ENCODE peak calls at places on chromosomes 13 and 19, in seven cellular contexts. Q is tibial artery, S is WERI-Rb-1, V is astrocyte of the spinal cord, U is HCT116, T is AG04450, W is lower lobe of right lung. X is an unnamed sample.

GRCh38 chr13:95536629-95537241 is 15.8 kb upstream of the CLDN10 start:
- DNase-seq in Q (no peak), S (no peak), V (peak; percentile 54), U (peak; percentile 15), T (no peak), W (no peak), X (no peak)

GRCh38 chr13:75079226-75079625 is 402.7 kb downstream of the TBC1D4 start:
- DNase-seq in Q (no peak), S (no peak), V (peak; percentile 74), U (no peak), T (peak; percentile 10), W (no peak), X (peak; percentile 36)

GRCh38 chr13:59890064-59890463 is 273.7 kb downstream of the DIAPH3 start:
- DNase-seq in Q (no peak), S (no peak), V (peak; percentile 32), U (no peak), T (no peak), W (no peak), X (no peak)

GRCh38 chr13:45224181-45224580 is 23.3 kb upstream of the KCTD4 start:
- DNase-seq in Q (no peak), S (no peak), V (no peak), U (no peak), T (no peak), W (no peak), X (no peak)

GRCh38 chr13:74136089-74136658 is 2.0 kb upstream of the KLF12 start:
- DNase-seq in Q (peak; percentile 67), S (peak; percentile 15), V (peak; percentile 76), U (no peak), T (no peak), W (no peak), X (no peak)

GRCh38 chr19:15297416-15298224 is 34.7 kb downstream of the BRD4 start:
- DNase-seq in Q (no peak), S (no peak), V (peak; percentile 87), U (peak; percentile 59), T (peak; percentile 52), W (no peak), X (no peak)

GRCh38 chr13:102020611-102021216 is 381.1 kb downstream of the FGF14 start:
- DNase-seq in Q (no peak), S (peak; percentile 69), V (peak; percentile 80), U (no peak), T (no peak), W (no peak), X (no peak)

GRCh38 chr19:56141416-56141992 is 417 bp downstream of the ZNF444 start:
- DNase-seq in Q (no peak), S (no peak), V (no peak), U (no peak), T (no peak), W (no peak), X (no peak)

GRCh38 chr13:26202365-26202972 is 19.6 kb downstream of the RNF6 start:
- DNase-seq in Q (no peak), S (no peak), V (peak; percentile 56), U (no peak), T (no peak), W (no peak), X (no peak)

GRCh38 chr19:34556500-34556899 is 74.9 kb downstream of the WTIP start:
- DNase-seq in Q (no peak), S (peak; percentile 56), V (no peak), U (peak; percentile 10), T (no peak), W (no peak), X (no peak)

GRCh38 chr19:13887529-13887928 is 10.6 kb downstream of the NANOS3 start:
- DNase-seq in Q (no peak), S (no peak), V (no peak), U (no peak), T (no peak), W (no peak), X (no peak)

GRCh38 chr19:7004313-7004931 is 16.8 kb downstream of the MBD3L2B start:
- DNase-seq in Q (no peak), S (peak; percentile 14), V (peak; percentile 36), U (peak; percentile 34), T (no peak), W (no peak), X (no peak)

GRCh38 chr19:51139299-51140018 is 2.6 kb upstream of the SIGLEC7 start:
- DNase-seq in Q (peak; percentile 53), S (no peak), V (no peak), U (no peak), T (no peak), W (no peak), X (no peak)

GRCh38 chr19:47598407-47599349 is 10.3 kb upstream of the BICRA start:
- DNase-seq in Q (peak; percentile 89), S (peak; percentile 27), V (peak; percentile 97), U (peak; percentile 61), T (peak; percentile 89), W (no peak), X (peak; percentile 84)

GRCh38 chr13:43830481-43830873 is 43.7 kb upstream of the ENOX1 start:
- DNase-seq in Q (no peak), S (no peak), V (peak; percentile 22), U (no peak), T (peak; percentile 45), W (no peak), X (no peak)

GRCh38 chr13:29918845-29919244 is 68.4 kb upstream of the UBL3 start:
- DNase-seq in Q (no peak), S (no peak), V (peak; percentile 92), U (no peak), T (no peak), W (no peak), X (peak; percentile 44)

GRCh38 chr19:18377026-18377425 is 8.9 kb upstream of the GDF15 start:
- DNase-seq in Q (no peak), S (no peak), V (no peak), U (no peak), T (no peak), W (no peak), X (no peak)

GRCh38 chr19:29945433-29945832 is 3.4 kb downstream of the URI1 start:
- DNase-seq in Q (no peak), S (no peak), V (no peak), U (no peak), T (no peak), W (no peak), X (no peak)

GRCh38 chr19:29942404-29943261 is 594 bp downstream of the URI1 start:
- DNase-seq in Q (peak; percentile 75), S (peak; percentile 58), V (peak; percentile 25), U (no peak), T (no peak), W (peak; percentile 80), X (no peak)

GRCh38 chr19:29945017-29945416 is 3.0 kb downstream of the URI1 start:
- DNase-seq in Q (no peak), S (no peak), V (no peak), U (no peak), T (no peak), W (no peak), X (no peak)

GRCh38 chr19:29943615-29944014 is 1.6 kb downstream of the URI1 start:
- DNase-seq in Q (no peak), S (no peak), V (no peak), U (no peak), T (no peak), W (no peak), X (no peak)

GRCh38 chr19:29944415-29945012 is 2.5 kb downstream of the URI1 start:
- DNase-seq in Q (no peak), S (no peak), V (no peak), U (no peak), T (no peak), W (no peak), X (no peak)
- H3K4me3 ChIP-seq in Q (no peak overlapping the region), S (no peak overlapping the region), V (no peak overlapping the region), U (no peak overlapping the region), T (no peak overlapping the region), W (no peak overlapping the region), X (no peak overlapping the region)

GRCh38 chr19:42121666-42122069 is 10.6 kb downstream of the POU2F2 start:
- DNase-seq in Q (peak; percentile 81), S (no peak), V (peak; percentile 75), U (no peak), T (peak; percentile 49), W (peak; percentile 64), X (no peak)
- H3K4me3 ChIP-seq in Q (no peak overlapping the region), S (no peak overlapping the region), V (no peak overlapping the region), U (no peak overlapping the region), T (peak overlapping the region; percentile 20), W (no peak overlapping the region), X (no peak overlapping the region)

GRCh38 chr19:1365306-1365963 is 18.3 kb upstream of the NDUFS7 start:
- DNase-seq in Q (no peak), S (no peak), V (no peak), U (no peak), T (no peak), W (no peak), X (no peak)

GRCh38 chr19:1362385-1363257 is 21.1 kb upstream of the NDUFS7 start:
- DNase-seq in Q (no peak), S (no peak), V (no peak), U (no peak), T (no peak), W (no peak), X (no peak)

GRCh38 chr19:1361601-1362384 is 21.9 kb upstream of the NDUFS7 start:
- DNase-seq in Q (no peak), S (no peak), V (peak; percentile 84), U (no peak), T (no peak), W (no peak), X (no peak)

GRCh38 chr19:1364070-1364719 is 19.5 kb upstream of the NDUFS7 start:
- DNase-seq in Q (no peak), S (no peak), V (peak; percentile 23), U (no peak), T (no peak), W (no peak), X (no peak)

GRCh38 chr19:1363599-1363998 is 20.1 kb upstream of the NDUFS7 start:
- DNase-seq in Q (no peak), S (no peak), V (no peak), U (no peak), T (no peak), W (no peak), X (no peak)
- H3K4me3 ChIP-seq in Q (no peak overlapping the region), S (no peak overlapping the region), V (no peak overlapping the region), U (no peak overlapping the region), T (no peak overlapping the region), W (no peak overlapping the region), X (no peak overlapping the region)

GRCh38 chr13:114228176-114228575 is 6.5 kb upstream of the CDC16 start:
- DNase-seq in Q (no peak), S (no peak), V (no peak), U (no peak), T (no peak), W (no peak), X (no peak)
- H3K4me3 ChIP-seq in Q (no peak overlapping the region), S (no peak overlapping the region), V (no peak overlapping the region), U (no peak overlapping the region), T (no peak overlapping the region), W (no peak overlapping the region), X (no peak overlapping the region)

GRCh38 chr13:41313659-41314197 is 2.7 kb downstream of the NAA16 start:
- DNase-seq in Q (no peak), S (no peak), V (no peak), U (no peak), T (no peak), W (no peak), X (no peak)
- H3K4me3 ChIP-seq in Q (no peak overlapping the region), S (no peak overlapping the region), V (no peak overlapping the region), U (no peak overlapping the region), T (peak overlapping the region; percentile 33), W (no peak overlapping the region), X (peak overlapping the region; percentile 96)

X was measured in epithelial cell of proximal tubule.